ENCODE peak calls at places on chromosomes 1 and 21, in seven cellular contexts. Z is DND-41; Y is activated naive CD4-positive, alpha-beta T cell treated with anti-CD3 and anti-CD28 coated beads, Interleukin-2, amount 10 ng/mL, durations not matched to agents 7 days and 5 days; X is COLO829; R is aorta; H is glutamatergic neuron; T is NAMALWA. A is an unnamed sample.

GRCh38 chr1:88191917-88192316 is 492.2 kb upstream of the PKN2 start:
- DNase-seq in Z (no peak), Y (no peak), X (no peak), R (no peak), H (no peak), T (peak), A (no peak)

GRCh38 chr1:184524248-184524647 is 137.4 kb downstream of the C1orf21 start:
- DNase-seq in Z (no peak), Y (no peak), X (no peak), R (no peak), H (no peak), T (no peak), A (no peak)

GRCh38 chr1:42690477-42691156 is 8.4 kb downstream of the YBX1 start:
- DNase-seq in Z (no peak), Y (no peak), X (no peak), R (no peak), H (no peak), T (no peak), A (no peak)

GRCh38 chr1:6095511-6096242 is 50.0 kb downstream of the KCNAB2 start:
- DNase-seq in Z (no peak), Y (no peak), X (no peak), R (peak), H (no peak), T (no peak), A (no peak)

GRCh38 chr1:96524100-96524499 is 197.5 kb upstream of the PTBP2 start:
- DNase-seq in Z (no peak), Y (no peak), X (no peak), R (no peak), H (no peak), T (peak), A (no peak)

GRCh38 chr1:241045659-241046058 is 311.3 kb downstream of the RGS7 start:
- DNase-seq in Z (no peak), Y (no peak), X (no peak), R (no peak), H (no peak), T (no peak), A (no peak)

GRCh38 chr1:168430348-168430747 is 113.4 kb downstream of the XCL2 start:
- DNase-seq in Z (no peak), Y (no peak), X (no peak), R (no peak), H (no peak), T (no peak), A (no peak)

GRCh38 chr21:35275776-35276175 is 226.7 kb upstream of the RUNX1 start:
- DNase-seq in Z (no peak), Y (no peak), X (peak), R (no peak), H (no peak), T (no peak), A (no peak)

GRCh38 chr1:9615316-9616063 is 26.8 kb downstream of the TMEM201 start:
- DNase-seq in Z (peak), Y (peak), X (peak), R (peak), H (peak), T (peak), A (peak)

GRCh38 chr1:94246692-94247145 is 9.3 kb upstream of the ARHGAP29 start:
- DNase-seq in Z (no peak), Y (no peak), X (no peak), R (no peak), H (no peak), T (no peak), A (no peak)

GRCh38 chr1:195637474-195637873 is 970.8 kb downstream of the KCNT2 start:
- DNase-seq in Z (no peak), Y (no peak), X (no peak), R (no peak), H (no peak), T (no peak), A (no peak)

GRCh38 chr1:23555949-23556640 is 3.2 kb downstream of the ID3 start:
- DNase-seq in Z (no peak), Y (no peak), X (no peak), R (peak), H (no peak), T (peak), A (no peak)

GRCh38 chr1:25688390-25689119 is 72.0 kb downstream of the MAN1C1 start:
- DNase-seq in Z (no peak), Y (no peak), X (no peak), R (peak), H (no peak), T (no peak), A (no peak)

GRCh38 chr1:89633103-89633744 is at the start of gene LRRC8C:
- DNase-seq in Z (peak), Y (peak), X (no peak), R (peak), H (peak), T (peak), A (peak)

GRCh38 chr1:217402301-217402700 is 228.6 kb downstream of the GPATCH2 start:
- DNase-seq in Z (no peak), Y (no peak), X (no peak), R (no peak), H (no peak), T (no peak), A (no peak)

GRCh38 chr1:10650591-10651216 is 145.7 kb downstream of the CASZ1 start:
- DNase-seq in Z (no peak), Y (no peak), X (no peak), R (no peak), H (no peak), T (no peak), A (no peak)

GRCh38 chr1:71777094-71777493 is 505.2 kb downstream of the NEGR1 start:
- DNase-seq in Z (no peak), Y (no peak), X (no peak), R (no peak), H (no peak), T (no peak), A (no peak)

GRCh38 chr1:231940721-231941120 is 314.1 kb downstream of the DISC1 start:
- DNase-seq in Z (no peak), Y (no peak), X (no peak), R (no peak), H (no peak), T (no peak), A (no peak)

GRCh38 chr1:11473635-11474034 is 5.3 kb upstream of the DISP3 start:
- DNase-seq in Z (peak), Y (peak), X (peak), R (no peak), H (no peak), T (peak), A (peak)

GRCh38 chr1:17089496-17089895 is 29.8 kb downstream of the PADI2 start:
- DNase-seq in Z (no peak), Y (no peak), X (peak), R (no peak), H (no peak), T (no peak), A (no peak)

GRCh38 chr1:32040711-32041110 is 27.0 kb downstream of the KHDRBS1 start:
- DNase-seq in Z (no peak), Y (no peak), X (no peak), R (no peak), H (no peak), T (no peak), A (no peak)

GRCh38 chr1:246483204-246483933 is 23.7 kb downstream of the SMYD3 start:
- DNase-seq in Z (no peak), Y (no peak), X (peak), R (no peak), H (no peak), T (no peak), A (no peak)

GRCh38 chr1:75916834-75917233 is 15.4 kb downstream of the ASB17 start:
- DNase-seq in Z (no peak), Y (no peak), X (no peak), R (no peak), H (no peak), T (no peak), A (peak)

GRCh38 chr1:184425449-184426277 is 38.8 kb downstream of the C1orf21 start:
- DNase-seq in Z (no peak), Y (no peak), X (no peak), R (no peak), H (no peak), T (no peak), A (no peak)

GRCh38 chr1:180863158-180863775 is 49.4 kb upstream of the KIAA1614 start:
- DNase-seq in Z (peak), Y (no peak), X (peak), R (no peak), H (no peak), T (peak), A (peak)

GRCh38 chr21:42652527-42653491 is 612 bp upstream of the PDE9A start:
- DNase-seq in Z (no peak), Y (no peak), X (peak), R (peak), H (peak), T (no peak), A (no peak)